ENCODE peak calls at places on chromosomes 1 and 21, in nine cellular contexts. K is colonic mucosa, T is HCT116, X is fibroblast of lung, O is breast epithelium, J is hepatocyte, D is psoas muscle, H is lower lobe of right lung, V is PC-3. M is an unnamed sample.
A peak's percentile ranks its signal among the peaks of the same experiment; 100 is the strongest.

GRCh38 chr1:39926820-39927219 is 25.1 kb upstream of the MYCL start:
- DNase-seq in K (no peak), T (no peak), X (no peak), O (peak; percentile 60), J (no peak), D (no peak), H (no peak), V (no peak), M (no peak)

GRCh38 chr1:198556969-198557368 is 16.5 kb upstream of the ATP6V1G3 start:
- DNase-seq in K (peak; percentile 23), T (no peak), X (no peak), O (peak; percentile 28), J (no peak), D (no peak), H (peak; percentile 51), V (no peak), M (peak; percentile 68)

GRCh38 chr21:46055863-46056281 is 42.0 kb upstream of the COL6A2 start:
- DNase-seq in K (no peak), T (no peak), X (peak; percentile 71), O (no peak), J (no peak), D (peak; percentile 69), H (peak; percentile 39), V (no peak), M (peak; percentile 86)

GRCh38 chr1:198201956-198202784 is 45.4 kb downstream of the NEK7 start:
- DNase-seq in K (no peak), T (no peak), X (no peak), O (no peak), J (no peak), D (no peak), H (no peak), V (no peak), M (no peak)

GRCh38 chr21:33654412-33654811 is 12.1 kb downstream of the ITSN1 start:
- DNase-seq in K (no peak), T (no peak), X (no peak), O (no peak), J (no peak), D (no peak), H (no peak), V (no peak), M (no peak)

GRCh38 chr1:45334308-45335245 is 5.4 kb upstream of the TOE1 start:
- DNase-seq in K (no peak), T (no peak), X (no peak), O (no peak), J (peak; percentile 46), D (no peak), H (no peak), V (peak; percentile 39), M (no peak)

GRCh38 chr1:116286541-116286971 is 86.5 kb upstream of the ATP1A1 start:
- DNase-seq in K (peak; percentile 7), T (no peak), X (peak; percentile 63), O (no peak), J (no peak), D (no peak), H (no peak), V (peak; percentile 42), M (no peak)

GRCh38 chr1:62391369-62391971 is 45.4 kb upstream of the USP1 start:
- DNase-seq in K (peak; percentile 27), T (peak; percentile 26), X (peak; percentile 17), O (no peak), J (peak; percentile 41), D (no peak), H (no peak), V (peak; percentile 38), M (no peak)

GRCh38 chr1:206512521-206513180 is 5.3 kb downstream of the RASSF5 start:
- DNase-seq in K (no peak), T (no peak), X (no peak), O (no peak), J (no peak), D (peak; percentile 36), H (no peak), V (peak; percentile 39), M (no peak)

GRCh38 chr21:25898671-25899070 is 163.9 kb downstream of the GABPA start:
- DNase-seq in K (no peak), T (no peak), X (no peak), O (no peak), J (no peak), D (no peak), H (no peak), V (no peak), M (no peak)

GRCh38 chr1:89953072-89953626 is 41.8 kb upstream of the ZNF326 start:
- DNase-seq in K (peak; percentile 86), T (peak; percentile 81), X (peak; percentile 77), O (no peak), J (peak; percentile 67), D (peak; percentile 50), H (no peak), V (peak; percentile 95), M (peak; percentile 26)

GRCh38 chr1:167689569-167689925 is 32.2 kb upstream of the MPZL1 start:
- DNase-seq in K (no peak), T (no peak), X (no peak), O (no peak), J (no peak), D (no peak), H (no peak), V (peak; percentile 58), M (no peak)

GRCh38 chr21:29851611-29852010 is 88.2 kb downstream of the GRIK1 start:
- DNase-seq in K (no peak), T (no peak), X (no peak), O (no peak), J (no peak), D (no peak), H (no peak), V (no peak), M (no peak)

GRCh38 chr21:32371913-32372314 is 20.9 kb downstream of the URB1 start:
- DNase-seq in K (no peak), T (no peak), X (peak; percentile 90), O (peak; percentile 50), J (no peak), D (no peak), H (no peak), V (peak; percentile 62), M (peak; percentile 62)

GRCh38 chr1:195141294-195141693 is 1466.9 kb downstream of the KCNT2 start:
- DNase-seq in K (no peak), T (peak; percentile 2), X (peak; percentile 0), O (no peak), J (no peak), D (no peak), H (no peak), V (no peak), M (no peak)

GRCh38 chr1:110176299-110176956 is 26.1 kb downstream of the SLC6A17 start:
- DNase-seq in K (peak; percentile 41), T (no peak), X (no peak), O (no peak), J (peak; percentile 35), D (no peak), H (no peak), V (no peak), M (peak; percentile 25)

GRCh38 chr21:45318556-45319341 is 31.1 kb upstream of the POFUT2 start:
- DNase-seq in K (no peak), T (peak; percentile 40), X (peak; percentile 83), O (no peak), J (peak; percentile 78), D (peak; percentile 84), H (peak; percentile 70), V (no peak), M (peak; percentile 59)

GRCh38 chr1:8395433-8395866 is 77.5 kb downstream of the SLC45A1 start:
- DNase-seq in K (no peak), T (no peak), X (no peak), O (no peak), J (no peak), D (no peak), H (no peak), V (no peak), M (no peak)
- H3K4me1 ChIP-seq in K (peaks cover 9% of the 10 kb centered on the region), T (peaks cover 3% of the 10 kb centered on the region), X (peaks cover 39% of the 10 kb centered on the region), O (peaks cover 3% of the 10 kb centered on the region), J (peaks cover 23% of the 10 kb centered on the region), D (peaks cover 78% of the 10 kb centered on the region), H (peaks cover 67% of the 10 kb centered on the region), V (peaks cover 57% of the 10 kb centered on the region), M (peaks cover 69% of the 10 kb centered on the region)

GRCh38 chr1:28085129-28085528 is 3.3 kb downstream of the EYA3 start:
- DNase-seq in K (no peak), T (no peak), X (no peak), O (no peak), J (no peak), D (no peak), H (no peak), V (no peak), M (no peak)

GRCh38 chr1:28088168-28088961 is at the start of gene EYA3:
- DNase-seq in K (peak; percentile 99), T (peak; percentile 96), X (peak; percentile 98), O (peak; percentile 99), J (peak; percentile 99), D (peak; percentile 99), H (peak; percentile 99), V (peak; percentile 98), M (peak; percentile 99)

GRCh38 chr1:28086651-28087050 is 1.8 kb downstream of the EYA3 start:
- DNase-seq in K (no peak), T (no peak), X (no peak), O (no peak), J (no peak), D (no peak), H (no peak), V (no peak), M (no peak)

GRCh38 chr1:28091043-28091781 is 2.8 kb upstream of the EYA3 start:
- DNase-seq in K (peak; percentile 94), T (peak; percentile 57), X (peak; percentile 77), O (peak; percentile 51), J (peak; percentile 81), D (peak; percentile 72), H (peak; percentile 69), V (peak; percentile 89), M (no peak)

DNA sequence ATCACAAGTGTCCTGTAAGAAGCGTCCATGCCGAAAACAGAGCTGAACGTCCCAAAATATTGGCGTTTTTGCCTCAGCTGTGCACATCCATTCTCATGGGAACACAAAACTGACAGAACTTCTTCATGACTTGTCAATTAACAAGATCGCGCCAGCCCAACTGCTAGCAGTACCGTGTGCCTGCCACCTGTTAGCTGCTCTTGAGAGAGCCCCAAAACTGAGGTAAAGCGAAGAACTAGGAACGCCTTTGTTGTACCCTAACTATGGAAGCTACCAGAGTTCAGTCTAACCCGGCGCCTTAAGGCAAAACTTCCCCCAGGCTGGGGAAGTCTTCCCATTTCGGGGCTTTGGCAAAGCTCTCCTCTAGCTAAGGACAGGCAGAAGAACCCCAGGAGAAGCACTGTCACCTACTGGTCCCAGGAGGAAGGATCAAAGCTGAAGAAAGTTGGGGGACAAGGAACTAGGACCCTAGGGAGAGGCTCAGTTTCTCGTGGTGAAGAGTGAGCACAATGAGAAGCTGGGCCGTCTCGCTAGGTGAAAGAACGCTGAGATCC is 719 bp downstream of the EYA3 start:
- DNase-seq in K (peak; percentile 27), T (no peak), X (peak; percentile 14), O (no peak), J (peak; percentile 32), D (no peak), H (no peak), V (no peak), M (no peak)
- TF ChIP-seq CTCF in K (no peak), T (peak; percentile 20), X (peak; percentile 10), O (no peak), J (no peak), D (no peak), H (no peak), V (peak; percentile 30), M (no peak)

GRCh38 chr1:164583835-164584539 is 25.0 kb downstream of the PBX1 start:
- DNase-seq in K (no peak), T (no peak), X (no peak), O (no peak), J (no peak), D (no peak), H (no peak), V (no peak), M (no peak)
- H3K4me1 ChIP-seq in K (no peaks in the 10 kb centered on the region), T (peaks cover 6% of the 10 kb centered on the region), X (no peaks in the 10 kb centered on the region), O (peaks cover 3% of the 10 kb centered on the region), J (peaks cover 28% of the 10 kb centered on the region), D (peaks cover 10% of the 10 kb centered on the region), H (peaks cover 23% of the 10 kb centered on the region), V (no peaks in the 10 kb centered on the region), M (peaks cover 10% of the 10 kb centered on the region)

GRCh38 chr1:152227310-152227928 is 3.4 kb upstream of the HRNR start:
- DNase-seq in K (no peak), T (no peak), X (peak; percentile 6), O (no peak), J (no peak), D (no peak), H (no peak), V (peak; percentile 23), M (no peak)
- TF ChIP-seq CTCF in K (no peak), T (peak; percentile 24), X (no peak), O (no peak), J (no peak), D (no peak), H (no peak), V (peak; percentile 57), M (no peak)